ENCODE peak calls at places on chromosomes 4 and X, in ten cellular contexts. J is fibroblast of lung; G is CD4-positive, CD25-positive, alpha-beta regulatory T cell; U is coronary artery; Q is retinal pigment epithelial cell; M is adipocyte; F is brain microvascular endothelial cell; I is cardiac muscle cell; K is AG09309; N is AG10803. W is an unnamed sample.

GRCh38 chrX:121641560-121641959 is 594.1 kb downstream of the GLUD2 start:
- DNase-seq in K (peak; percentile 24), J (peak; percentile 77), I (peak; percentile 18), G (no peak), U (no peak), N (peak; percentile 59), M (peak; percentile 79), Q (peak; percentile 13), F (no peak), W (no peak)

GRCh38 chrX:143536176-143536575 is 18.9 kb upstream of the SPANXN3 start:
- DNase-seq in M (no peak), Q (no peak), N (no peak), G (no peak), J (no peak), K (no peak), U (no peak), I (no peak), F (no peak), W (no peak)

GRCh38 chr4:55312491-55313101 is 33.4 kb upstream of the SRD5A3 start:
- DNase-seq in Q (no peak), K (peak; percentile 31), J (peak; percentile 49), F (peak; percentile 56), N (peak; percentile 79), I (peak; percentile 72), U (no peak), M (peak; percentile 74), G (peak; percentile 19), W (peak; percentile 4)

GRCh38 chr4:833156-833555 is 7.2 kb upstream of the CPLX1 start:
- DNase-seq in K (no peak), N (no peak), U (no peak), Q (no peak), I (no peak), G (no peak), F (no peak), M (no peak), J (no peak), W (no peak)

GRCh38 chr4:170198742-170199141 is 109.0 kb upstream of the AADAT start:
- DNase-seq in G (no peak), I (no peak), K (no peak), N (no peak), U (no peak), M (peak; percentile 66), J (no peak), F (no peak), Q (peak; percentile 4), W (no peak)

GRCh38 chrX:53357799-53358530 is 64.5 kb downstream of the SMC1A start:
- DNase-seq in J (peak; percentile 47), F (peak; percentile 41), Q (peak; percentile 15), U (no peak), K (no peak), I (peak; percentile 76), G (no peak), M (peak; percentile 28), N (peak; percentile 44), W (no peak)

GRCh38 chr4:148810461-148810860 is 368.2 kb upstream of the NR3C2 start:
- DNase-seq in Q (no peak), F (no peak), G (no peak), I (no peak), N (no peak), K (no peak), J (no peak), U (no peak), M (no peak), W (no peak)

GRCh38 chr4:47784222-47784621 is 53.6 kb downstream of the CORIN start:
- DNase-seq in I (no peak), N (no peak), J (no peak), F (no peak), U (no peak), Q (no peak), G (no peak), K (no peak), M (no peak), W (no peak)

GRCh38 chr4:142044271-142044670 is 407.9 kb downstream of the IL15 start:
- DNase-seq in I (peak; percentile 21), J (peak; percentile 51), Q (no peak), K (peak; percentile 3), N (no peak), U (no peak), M (peak; percentile 7), F (peak; percentile 15), G (no peak), W (no peak)

GRCh38 chrX:70434352-70434866 is 10.2 kb upstream of the DLG3 start:
- DNase-seq in G (no peak), Q (peak; percentile 45), F (peak; percentile 81), K (peak; percentile 17), J (peak; percentile 76), N (peak; percentile 70), M (peak; percentile 84), I (peak; percentile 80), U (peak; percentile 89), W (no peak)

GRCh38 chr4:4320951-4321714 is 31.1 kb downstream of the ZBTB49 start:
- DNase-seq in K (no peak), I (no peak), U (no peak), F (no peak), M (no peak), J (no peak), Q (no peak), G (no peak), N (no peak), W (no peak)

GRCh38 chr4:44861756-44862155 is 135.4 kb upstream of the GNPDA2 start:
- DNase-seq in J (no peak), M (no peak), F (no peak), Q (no peak), N (no peak), I (peak; percentile 53), U (no peak), K (no peak), G (no peak), W (no peak)

GRCh38 chr4:182267048-182267447 is 23.8 kb downstream of the TENM3 start:
- DNase-seq in F (no peak), Q (no peak), J (no peak), I (no peak), K (no peak), G (no peak), N (no peak), U (no peak), M (no peak), W (no peak)

GRCh38 chr4:157014621-157015591 is 43.3 kb upstream of the PDGFC start:
- DNase-seq in J (peak; percentile 98), M (peak; percentile 79), Q (peak; percentile 59), F (peak; percentile 94), U (no peak), I (peak; percentile 92), K (peak; percentile 74), G (no peak), N (peak; percentile 85), W (no peak)

GRCh38 chr4:133148690-133149363 is at the start of gene PCDH10:
- DNase-seq in U (peak; percentile 97), N (peak; percentile 80), G (no peak), Q (peak; percentile 91), J (peak; percentile 94), K (peak; percentile 40), I (peak; percentile 97), M (peak; percentile 99), F (peak; percentile 96), W (no peak)

GRCh38 chr4:6372649-6373525 is 99.5 kb downstream of the PPP2R2C start:
- DNase-seq in K (no peak), I (peak; percentile 31), M (peak; percentile 13), N (peak; percentile 27), J (peak; percentile 20), F (peak; percentile 40), G (peak; percentile 17), U (no peak), Q (no peak), W (peak; percentile 25)

GRCh38 chr4:5711479-5712184 is 631 bp downstream of the EVC start:
- DNase-seq in K (no peak), I (peak; percentile 50), N (peak; percentile 61), G (no peak), J (peak; percentile 74), M (peak; percentile 76), U (no peak), F (peak; percentile 51), Q (no peak), W (no peak)

GRCh38 chr4:8191136-8191747 is 7.8 kb upstream of the SH3TC1 start:
- DNase-seq in I (peak; percentile 90), Q (no peak), U (peak; percentile 87), G (no peak), M (no peak), J (peak; percentile 77), F (peak; percentile 70), N (peak; percentile 9), K (no peak), W (no peak)

DNA sequence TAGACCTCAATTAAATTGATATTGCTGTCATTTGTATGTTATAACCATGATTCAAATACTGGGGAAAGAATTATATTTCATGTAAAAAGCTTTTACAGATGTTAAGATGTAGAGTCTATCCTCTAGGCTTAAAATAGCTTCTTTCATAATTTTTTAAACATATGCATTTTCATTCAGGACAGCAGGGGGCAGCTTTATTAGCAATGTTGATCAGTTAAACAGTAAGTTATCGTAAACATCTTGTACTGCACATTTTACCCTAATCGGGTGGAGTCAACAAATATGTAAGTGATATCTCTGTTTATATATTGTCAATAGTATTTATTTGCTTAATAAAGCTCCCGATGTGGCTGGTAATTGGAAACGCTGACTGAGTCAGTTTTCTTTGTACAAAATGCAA is 142.5 kb upstream of the MED14 start:
- DNase-seq in I (peak; percentile 34), N (peak; percentile 31), G (peak; percentile 38), F (no peak), M (peak; percentile 62), K (no peak), J (peak; percentile 15), Q (no peak), U (no peak), W (no peak)
- H3K4me3 ChIP-seq in I (no peak overlapping the region), N (no peak overlapping the region), G (no peak overlapping the region), F (no peak overlapping the region), M (peak overlapping the region; percentile 59), K (no peak overlapping the region), J (no peak overlapping the region), Q (no peak overlapping the region), U (peak overlapping the region; percentile 6), W (no peak overlapping the region)

GRCh38 chrX:50327235-50327634 is 122.7 kb downstream of the CCNB3 start:
- DNase-seq in K (no peak), F (no peak), M (no peak), J (no peak), U (no peak), N (no peak), I (no peak), Q (no peak), G (no peak), W (no peak)
- H3K4me3 ChIP-seq in K (no peak overlapping the region), F (no peak overlapping the region), M (no peak overlapping the region), J (no peak overlapping the region), U (no peak overlapping the region), N (no peak overlapping the region), I (no peak overlapping the region), Q (no peak overlapping the region), G (no peak overlapping the region), W (no peak overlapping the region)

DNA sequence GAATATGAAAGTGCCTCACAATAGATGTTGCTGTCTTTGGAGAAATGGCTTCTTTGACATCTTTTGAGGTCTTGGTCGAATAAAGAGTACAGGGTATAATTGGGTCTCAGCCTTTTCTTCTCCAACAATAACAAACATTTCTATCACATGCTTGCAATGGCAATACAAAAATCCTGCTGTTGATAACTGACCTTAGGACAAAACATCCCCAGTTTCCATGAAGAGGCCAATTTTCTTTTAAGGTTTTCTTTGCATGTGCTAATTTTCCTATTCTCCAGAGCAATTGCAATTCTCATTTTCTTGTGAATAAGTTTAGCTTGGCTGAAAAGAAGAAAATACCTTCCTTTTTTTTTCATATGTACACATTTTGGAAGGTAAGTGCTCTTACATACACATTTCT is 130.7 kb upstream of the RPS6KA6 start:
- DNase-seq in N (no peak), I (no peak), M (no peak), F (no peak), Q (no peak), K (no peak), J (no peak), U (no peak), G (no peak), W (no peak)
- H3K4me3 ChIP-seq in N (no peak overlapping the region), I (no peak overlapping the region), M (no peak overlapping the region), F (no peak overlapping the region), Q (no peak overlapping the region), K (no peak overlapping the region), J (no peak overlapping the region), U (no peak overlapping the region), G (no peak overlapping the region), W (no peak overlapping the region)

GRCh38 chrX:41473936-41474725 is 27.0 kb downstream of the NYX start:
- DNase-seq in M (no peak), J (no peak), U (no peak), Q (no peak), F (no peak), N (no peak), G (no peak), K (no peak), I (no peak), W (no peak)
- H3K4me3 ChIP-seq in M (no peak overlapping the region), J (no peak overlapping the region), U (no peak overlapping the region), Q (no peak overlapping the region), F (no peak overlapping the region), N (no peak overlapping the region), G (no peak overlapping the region), K (no peak overlapping the region), I (no peak overlapping the region), W (no peak overlapping the region)